ENCODE peak calls at places on chromosome 2, in five cellular contexts. K is body of pancreas, G is cardiac muscle cell, V is adrenal gland, P is astrocyte. X is an unnamed sample.

GRCh38 chr2:196066794-196067382 is 1.7 kb downstream of the DNAH7 start:
- DNase-seq in K (no peak), G (peak; percentile 45), V (no peak), P (peak; percentile 14), X (no peak)

GRCh38 chr2:216404010-216404618 is 8.2 kb upstream of the SMARCAL1 start:
- DNase-seq in K (peak; percentile 40), G (peak; percentile 57), V (no peak), P (no peak), X (peak; percentile 32)

GRCh38 chr2:30040147-30040546 is 106.7 kb upstream of the YPEL5 start:
- DNase-seq in K (no peak), G (no peak), V (no peak), P (no peak), X (no peak)

GRCh38 chr2:65357095-65357958 is 75.1 kb downstream of the SPRED2 start:
- DNase-seq in K (no peak), G (no peak), V (no peak), P (no peak), X (no peak)

GRCh38 chr2:105403241-105403784 is 4.5 kb upstream of the FHL2 start:
- DNase-seq in K (no peak), G (no peak), V (no peak), P (no peak), X (no peak)

GRCh38 chr2:238059505-238059904 is 1.3 kb upstream of the SCLY start:
- DNase-seq in K (no peak), G (no peak), V (no peak), P (no peak), X (no peak)

GRCh38 chr2:158011055-158011771 is 90.5 kb upstream of the UPP2 start:
- DNase-seq in K (no peak), G (no peak), V (no peak), P (peak; percentile 10), X (no peak)

GRCh38 chr2:222353998-222354397 is 55.2 kb upstream of the PAX3 start:
- DNase-seq in K (no peak), G (no peak), V (peak; percentile 31), P (no peak), X (no peak)

GRCh38 chr2:38315707-38316333 is 61.3 kb downstream of the ATL2 start:
- DNase-seq in K (no peak), G (peak; percentile 66), V (peak; percentile 21), P (peak; percentile 23), X (peak; percentile 53)

GRCh38 chr2:145258903-145259579 is 739.1 kb upstream of the ZEB2 start:
- DNase-seq in K (no peak), G (peak; percentile 42), V (no peak), P (peak; percentile 80), X (peak; percentile 9)

GRCh38 chr2:105034170-105034569 is 3.7 kb upstream of the MRPS9 start:
- DNase-seq in K (no peak), G (no peak), V (no peak), P (no peak), X (no peak)

GRCh38 chr2:159209341-159210306 is 76.9 kb downstream of the WDSUB1 start:
- DNase-seq in K (no peak), G (no peak), V (no peak), P (no peak), X (no peak)

GRCh38 chr2:53998834-53999233 is 28.0 kb upstream of the PSME4 start:
- DNase-seq in K (no peak), G (no peak), V (no peak), P (no peak), X (no peak)

GRCh38 chr2:85435220-85435958 is 16.9 kb downstream of the SH2D6 start:
- DNase-seq in K (no peak), G (no peak), V (no peak), P (no peak), X (no peak)
- H3K27ac ChIP-seq in K (peak overlapping the region; percentile 46), G (no peak overlapping the region), V (peak overlapping the region; percentile 29), P (no peak overlapping the region), X (no peak overlapping the region)

GRCh38 chr2:176117823-176118376 is 1.3 kb downstream of the HOXD10 start:
- DNase-seq in K (no peak), G (no peak), V (no peak), P (no peak), X (no peak)
- H3K4me3 ChIP-seq in K (no peak overlapping the region), G (no peak overlapping the region), V (no peak overlapping the region), P (no peak overlapping the region), X (no peak overlapping the region)

GRCh38 chr2:199922856-199923255 is 11.8 kb downstream of the C2orf69 start:
- DNase-seq in K (no peak), G (no peak), V (no peak), P (no peak), X (no peak)
- H3K36me3 ChIP-seq in K (no peaks in the 10 kb centered on the region), G (peaks cover 3% of the 10 kb centered on the region), V (no peaks in the 10 kb centered on the region), P (peaks cover 19% of the 10 kb centered on the region), X (peaks cover 2% of the 10 kb centered on the region)

GRCh38 chr2:152440049-152440448 is 105.1 kb downstream of the FMNL2 start:
- DNase-seq in K (no peak), G (no peak), V (no peak), P (no peak), X (no peak)
- H3K27ac ChIP-seq in K (no peak overlapping the region), G (no peak overlapping the region), V (no peak overlapping the region), P (no peak overlapping the region), X (no peak overlapping the region)

GRCh38 chr2:161425966-161426365 is 9.9 kb downstream of the TBR1 start:
- DNase-seq in K (no peak), G (no peak), V (no peak), P (no peak), X (no peak)

GRCh38 chr2:161424992-161425391 is 8.9 kb downstream of the TBR1 start:
- DNase-seq in K (no peak), G (no peak), V (no peak), P (no peak), X (no peak)

GRCh38 chr2:161424179-161424763 is 8.2 kb downstream of the TBR1 start:
- DNase-seq in K (no peak), G (no peak), V (no peak), P (no peak), X (no peak)

GRCh38 chr2:161422812-161423211 is 6.7 kb downstream of the TBR1 start:
- DNase-seq in K (no peak), G (no peak), V (no peak), P (no peak), X (no peak)

GRCh38 chr2:161423351-161424178 is 7.5 kb downstream of the TBR1 start:
- DNase-seq in K (no peak), G (no peak), V (no peak), P (no peak), X (no peak)
- H3K4me3 ChIP-seq in K (no peak overlapping the region), G (peak overlapping the region; percentile 31), V (no peak overlapping the region), P (peak overlapping the region; percentile 35), X (peak overlapping the region; percentile 24)

GRCh38 chr2:101006065-101006715 is 4.1 kb downstream of the RPL31 start:
- DNase-seq in K (no peak), G (no peak), V (no peak), P (no peak), X (no peak)

GRCh38 chr2:101004671-101005325 is 2.7 kb downstream of the RPL31 start:
- DNase-seq in K (no peak), G (no peak), V (no peak), P (no peak), X (no peak)

GRCh38 chr2:101011152-101011551 is 9.1 kb downstream of the RPL31 start:
- DNase-seq in K (no peak), G (no peak), V (no peak), P (no peak), X (no peak)

GRCh38 chr2:101003278-101003775 is 1.2 kb downstream of the RPL31 start:
- DNase-seq in K (no peak), G (peak; percentile 17), V (no peak), P (peak; percentile 7), X (no peak)

GRCh38 chr2:101007415-101008345 is 5.6 kb downstream of the RPL31 start:
- DNase-seq in K (no peak), G (no peak), V (no peak), P (no peak), X (no peak)
- H3K36me3 ChIP-seq in K (peaks cover 30% of the 10 kb centered on the region), G (peaks cover 61% of the 10 kb centered on the region), V (no peaks in the 10 kb centered on the region), P (peaks cover 59% of the 10 kb centered on the region), X (peaks cover 66% of the 10 kb centered on the region)

GRCh38 chr2:161170377-161170776 is 10.1 kb downstream of the TANK start:
- DNase-seq in K (no peak), G (no peak), V (no peak), P (no peak), X (no peak)

GRCh38 chr2:161170917-161171594 is 10.8 kb downstream of the TANK start:
- DNase-seq in K (no peak), G (peak; percentile 65), V (no peak), P (peak; percentile 25), X (no peak)

GRCh38 chr2:161172901-161173540 is 12.8 kb downstream of the TANK start:
- DNase-seq in K (no peak), G (no peak), V (no peak), P (no peak), X (no peak)

GRCh38 chr2:161173541-161174194 is 13.4 kb downstream of the TANK start:
- DNase-seq in K (no peak), G (no peak), V (no peak), P (no peak), X (no peak)

DNA sequence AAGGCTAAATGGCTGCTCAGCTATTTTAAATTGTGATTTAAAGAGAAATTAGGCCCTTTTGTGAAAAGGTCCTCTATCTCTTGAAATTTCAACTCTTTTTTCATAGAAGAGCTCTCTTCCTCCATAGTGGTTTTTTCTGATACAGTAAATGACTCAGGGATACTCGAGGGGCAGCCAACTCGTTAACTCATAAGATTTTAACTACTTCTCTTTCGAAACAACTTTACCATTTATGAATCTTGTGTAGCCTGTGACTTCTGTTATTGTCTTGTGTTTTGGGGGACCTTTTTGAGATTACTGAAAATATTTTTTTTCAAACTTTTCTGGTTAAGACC is 11.3 kb downstream of the TANK start:
- DNase-seq in K (no peak), G (peak; percentile 55), V (no peak), P (no peak), X (no peak)
- H3K27ac ChIP-seq in K (no peak overlapping the region), G (no peak overlapping the region), V (no peak overlapping the region), P (no peak overlapping the region), X (no peak overlapping the region)

X was measured in brain microvascular endothelial cell.